ENCODE peak calls at places on chromosomes 3 and 15, in four cellular contexts. Q, T, O and N are unnamed samples. For H3K9me3, the result is how much of the 10 kb centered on the place peaks cover.

GRCh38 chr3:73449774-73450173 is 175.0 kb downstream of the PDZRN3 start:
- DNase-seq in Q (no peak), T (no peak), O (no peak), N (no peak)

GRCh38 chr3:14125193-14126016 is 553 bp downstream of the TMEM43 start:
- DNase-seq in Q (peak), T (no peak), O (peak), N (no peak)

GRCh38 chr3:48689384-48689783 is 3.7 kb upstream of the NCKIPSD start:
- DNase-seq in Q (no peak), T (no peak), O (no peak), N (no peak)

GRCh38 chr3:174243194-174243593 is 615.9 kb upstream of the NAALADL2 start:
- DNase-seq in Q (no peak), T (no peak), O (no peak), N (no peak)

GRCh38 chr3:11172136-11172670 is 17.9 kb downstream of the HRH1 start:
- DNase-seq in Q (no peak), T (no peak), O (no peak), N (no peak)

GRCh38 chr15:88497109-88497761 is 29.7 kb downstream of the MRPS11 start:
- DNase-seq in Q (no peak), T (no peak), O (peak), N (no peak)

GRCh38 chr15:43509002-43509922 is 8.1 kb upstream of the MAP1A start:
- DNase-seq in Q (no peak), T (no peak), O (no peak), N (no peak)

GRCh38 chr15:58454950-58455401 is 23.2 kb downstream of the LIPC start:
- DNase-seq in Q (no peak), T (no peak), O (no peak), N (no peak)

GRCh38 chr15:64024172-64025050 is 21.9 kb downstream of the DAPK2 start:
- DNase-seq in Q (no peak), T (no peak), O (no peak), N (no peak)

GRCh38 chr15:37794947-37795346 is 139.5 kb upstream of the TMCO5A start:
- DNase-seq in Q (no peak), T (no peak), O (no peak), N (no peak)

GRCh38 chr3:150773616-150774192 is 10.7 kb upstream of the SIAH2 start:
- DNase-seq in Q (no peak), T (peak), O (no peak), N (no peak)

GRCh38 chr3:58177747-58178527 is 32.8 kb downstream of the DNASE1L3 start:
- DNase-seq in Q (peak), T (peak), O (peak), N (peak)

GRCh38 chr3:192745150-192745549 is 17.8 kb upstream of the FGF12 start:
- DNase-seq in Q (no peak), T (no peak), O (no peak), N (no peak)

GRCh38 chr3:147008886-147009285 is 397.5 kb downstream of the ZIC4 start:
- DNase-seq in Q (no peak), T (no peak), O (no peak), N (no peak)

GRCh38 chr15:68666120-68666811 is 87.5 kb downstream of the CORO2B start:
- DNase-seq in Q (no peak), T (no peak), O (no peak), N (no peak)

GRCh38 chr15:79432345-79433311 is 492 bp downstream of the MINAR1 start:
- DNase-seq in Q (no peak), T (no peak), O (no peak), N (no peak)

GRCh38 chr3:18469775-18470174 is 44.6 kb upstream of the SATB1 start:
- DNase-seq in Q (no peak), T (no peak), O (no peak), N (no peak)

GRCh38 chr3:5312278-5312677 is 124.8 kb downstream of the EDEM1 start:
- DNase-seq in Q (no peak), T (no peak), O (no peak), N (no peak)

GRCh38 chr3:154152741-154153140 is 31.6 kb downstream of the ARHGEF26 start:
- DNase-seq in Q (no peak), T (no peak), O (no peak), N (no peak)

GRCh38 chr3:120418866-120419490 is 31.8 kb downstream of the FSTL1 start:
- DNase-seq in Q (peak), T (no peak), O (peak), N (no peak)

GRCh38 chr3:65878831-65879230 is 159.9 kb downstream of the MAGI1 start:
- DNase-seq in Q (no peak), T (no peak), O (no peak), N (no peak)

GRCh38 chr3:71589132-71589531 is 5.6 kb upstream of the FOXP1 start:
- DNase-seq in Q (no peak), T (no peak), O (no peak), N (no peak)

GRCh38 chr15:49644364-49644794 is 23.5 kb downstream of the DTWD1 start:
- DNase-seq in Q (no peak), T (no peak), O (no peak), N (no peak)

GRCh38 chr3:72031581-72031980 is 246.6 kb upstream of the PROK2 start:
- DNase-seq in Q (peak), T (no peak), O (no peak), N (no peak)

GRCh38 chr3:159185443-159186050 is 383.7 kb downstream of the MFSD1 start:
- DNase-seq in Q (no peak), T (no peak), O (no peak), N (no peak)

GRCh38 chr15:79872358-79873017 is 24.3 kb downstream of the MTHFS start:
- DNase-seq in Q (peak), T (no peak), O (no peak), N (peak)

GRCh38 chr15:43524254-43524847 is 6.9 kb downstream of the MAP1A start:
- DNase-seq in Q (no peak), T (no peak), O (no peak), N (no peak)

GRCh38 chr3:23292432-23292831 is 89.3 kb downstream of the UBE2E2 start:
- DNase-seq in Q (no peak), T (no peak), O (no peak), N (no peak)

GRCh38 chr3:43180027-43180426 is 74.1 kb upstream of the POMGNT2 start:
- DNase-seq in Q (no peak), T (no peak), O (peak), N (no peak)

GRCh38 chr15:89498574-89498906 is 2.2 kb upstream of the RHCG start:
- DNase-seq in Q (no peak), T (no peak), O (no peak), N (no peak)

GRCh38 chr15:74406992-74407705 is 26.6 kb downstream of the SEMA7A start:
- DNase-seq in Q (no peak), T (no peak), O (no peak), N (no peak)

GRCh38 chr3:183313331-183313730 is 60.3 kb downstream of the B3GNT5 start:
- DNase-seq in Q (no peak), T (no peak), O (no peak), N (no peak)

GRCh38 chr3:148464246-148464645 is 233.5 kb upstream of the AGTR1 start:
- DNase-seq in Q (no peak), T (no peak), O (no peak), N (no peak)

GRCh38 chr15:66730168-66731014 is 28.4 kb downstream of the SMAD6 start:
- DNase-seq in Q (no peak), T (no peak), O (no peak), N (no peak)

GRCh38 chr3:131883711-131884407 is 151.0 kb downstream of the CPNE4 start:
- DNase-seq in Q (no peak), T (no peak), O (no peak), N (no peak)

GRCh38 chr3:130976706-130977105 is 49.9 kb downstream of the ASTE1 start:
- DNase-seq in Q (no peak), T (no peak), O (no peak), N (no peak)

GRCh38 chr3:125115640-125116039 is 59.8 kb upstream of the HEG1 start:
- DNase-seq in Q (no peak), T (no peak), O (peak), N (no peak)

GRCh38 chr15:78938608-78939488 is 6.0 kb downstream of the CTSH start:
- DNase-seq in Q (no peak), T (no peak), O (no peak), N (no peak)

GRCh38 chr15:66670698-66671580 is 31.1 kb upstream of the SMAD6 start:
- DNase-seq in Q (peak), T (peak), O (no peak), N (no peak)

DNA sequence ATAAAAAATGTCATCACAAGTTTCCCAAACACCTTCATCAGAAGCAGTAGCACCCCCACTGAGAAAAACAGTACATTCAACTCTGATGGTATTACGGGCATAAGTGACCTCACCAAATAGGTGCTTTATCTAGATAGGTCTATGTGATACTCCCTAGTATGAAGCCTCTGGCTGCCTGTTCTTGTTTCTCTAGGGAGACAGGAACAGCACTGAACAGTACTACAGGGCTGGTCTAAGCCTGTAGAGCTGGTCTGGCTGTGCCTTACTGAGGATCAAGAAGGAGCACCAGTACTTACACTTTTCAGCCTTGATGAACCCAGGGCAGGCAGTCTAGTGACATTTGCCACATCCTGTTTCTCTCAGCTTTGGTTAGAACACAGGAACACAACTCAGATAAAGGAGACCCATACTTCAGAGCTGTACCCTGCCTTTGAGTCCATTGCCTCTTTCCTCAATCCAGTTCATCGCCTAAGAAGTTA is 35.9 kb downstream of the OXNAD1 start:
- DNase-seq in Q (no peak), T (no peak), O (no peak), N (peak)
- H3K9me3 ChIP-seq in Q (under half), T (under half), O (under half), N (under half)

GRCh38 chr3:59408047-59408624 is 358.3 kb upstream of the CFAP20DC start:
- DNase-seq in Q (no peak), T (no peak), O (no peak), N (no peak)

GRCh38 chr3:59411176-59411575 is 361.4 kb upstream of the CFAP20DC start:
- DNase-seq in Q (no peak), T (no peak), O (no peak), N (no peak)

GRCh38 chr3:59406943-59407342 is 357.1 kb upstream of the CFAP20DC start:
- DNase-seq in Q (no peak), T (no peak), O (no peak), N (no peak)

GRCh38 chr3:59404064-59404463 is 354.2 kb upstream of the CFAP20DC start:
- DNase-seq in Q (no peak), T (no peak), O (no peak), N (no peak)

DNA sequence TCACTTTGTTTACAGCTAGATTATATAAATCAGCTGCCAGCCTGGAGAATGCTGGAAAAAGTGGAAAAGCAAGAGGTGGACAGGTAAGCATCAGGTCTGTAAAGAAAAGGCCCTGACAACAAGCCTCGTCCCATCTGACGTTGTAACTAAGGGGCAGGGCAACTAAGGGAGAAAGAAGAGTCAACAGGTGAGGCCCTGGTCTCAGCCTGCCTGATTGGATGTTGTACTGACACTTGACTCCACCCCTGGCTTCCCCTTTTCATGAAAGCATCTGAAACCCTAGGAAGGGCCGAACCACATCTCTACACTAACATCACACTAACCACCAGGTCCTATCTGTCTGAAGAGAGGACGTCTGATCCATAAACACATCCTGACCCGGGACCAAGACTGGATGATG is 357.6 kb upstream of the CFAP20DC start:
- DNase-seq in Q (no peak), T (no peak), O (no peak), N (no peak)
- H3K9me3 ChIP-seq in Q (under half), T (under half), O (under half), N (under half)

DNA sequence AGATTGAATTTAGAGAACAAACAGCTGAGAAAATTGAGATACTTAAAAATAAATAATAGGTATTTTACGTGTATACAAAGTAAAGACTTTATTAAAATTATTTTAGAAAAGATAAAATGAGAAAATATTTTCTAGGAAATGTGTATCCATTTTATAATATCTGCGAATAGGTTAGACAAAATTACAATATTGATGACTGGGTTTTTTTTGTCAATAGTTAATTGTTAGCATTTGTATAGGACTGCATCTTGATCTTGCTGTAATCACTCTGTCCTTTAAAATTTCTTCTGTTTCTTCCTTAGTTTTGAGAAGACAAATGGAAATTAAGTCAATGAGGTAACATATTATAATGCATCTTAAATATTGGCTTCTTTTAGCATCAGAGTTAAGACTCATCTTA is 50.3 kb downstream of the MEF2A start:
- DNase-seq in Q (no peak), T (no peak), O (no peak), N (no peak)
- H3K9me3 ChIP-seq in Q (under half), T (under half), O (under half), N (under half)

GRCh38 chr15:25067725-25068309 is 113.0 kb downstream of the SNRPN start:
- DNase-seq in Q (no peak), T (no peak), O (no peak), N (no peak)

GRCh38 chr15:25065876-25066275 is 111.1 kb downstream of the SNRPN start:
- DNase-seq in Q (no peak), T (no peak), O (no peak), N (no peak)

GRCh38 chr15:25062551-25063430 is 108.0 kb downstream of the SNRPN start:
- DNase-seq in Q (peak), T (peak), O (no peak), N (no peak)

GRCh38 chr15:25066708-25067107 is 111.9 kb downstream of the SNRPN start:
- DNase-seq in Q (no peak), T (no peak), O (no peak), N (no peak)

GRCh38 chr15:25065286-25065685 is 110.5 kb downstream of the SNRPN start:
- DNase-seq in Q (no peak), T (no peak), O (no peak), N (no peak)
- H3K9me3 ChIP-seq in Q (half or more), T (half or more), O (half or more), N (under half)